ENCODE peak calls at places on chromosomes 11 and 22, in four cellular contexts. O is ovary, W is HCT116, B is NCI-H1436. U is an unnamed sample.

GRCh38 chr11:67239795-67240574 is 26.3 kb upstream of the GRK2 start:
- DNase-seq in B (peak; percentile 97), W (peak; percentile 93), O (peak; percentile 94), U (peak; percentile 92)

GRCh38 chr11:122108192-122108799 is 7.7 kb downstream of the BLID start:
- DNase-seq in B (no peak), O (no peak), W (peak; percentile 57), U (peak; percentile 9)

GRCh38 chr11:38345286-38345685 is 1747.2 kb upstream of the RAG2 start:
- DNase-seq in B (no peak), W (no peak), O (no peak), U (no peak)

GRCh38 chr11:64071849-64072248 is 36.1 kb downstream of the FLRT1 start:
- DNase-seq in O (no peak), W (no peak), B (no peak), U (no peak)

GRCh38 chr11:67389477-67389876 is 2.3 kb upstream of the RAD9A start:
- DNase-seq in W (no peak), B (no peak), O (no peak), U (peak; percentile 70)

GRCh38 chr11:115674176-115674575 is 170.0 kb upstream of the CADM1 start:
- DNase-seq in B (no peak), O (no peak), W (no peak), U (no peak)

GRCh38 chr11:35548925-35549561 is 23.6 kb upstream of the PAMR1 start:
- DNase-seq in B (no peak), O (no peak), W (no peak), U (no peak)

GRCh38 chr22:31337178-31337577 is 9.0 kb downstream of the PATZ1 start:
- DNase-seq in W (no peak), B (no peak), O (no peak), U (no peak)

GRCh38 chr11:65438257-65439151 is 15.9 kb downstream of the NEAT1 start:
- DNase-seq in B (no peak), O (no peak), W (no peak), U (no peak)

GRCh38 chr22:20591660-20592310 is 84.4 kb downstream of the MED15 start:
- DNase-seq in W (peak; percentile 19), O (no peak), B (peak; percentile 46), U (no peak)

GRCh38 chr11:33443684-33444083 is 186.5 kb downstream of the HIPK3 start:
- DNase-seq in B (no peak), W (no peak), O (no peak), U (no peak)

GRCh38 chr11:127789887-127790286 is 789.3 kb upstream of the KIRREL3 start:
- DNase-seq in W (no peak), O (no peak), B (peak; percentile 46), U (no peak)

GRCh38 chr22:32310777-32311176 is 46.9 kb upstream of the RFPL3 start:
- DNase-seq in O (no peak), B (no peak), W (no peak), U (no peak)

GRCh38 chr11:126919147-126919823 is 81.3 kb downstream of the KIRREL3 start:
- DNase-seq in B (no peak), W (no peak), O (no peak), U (no peak)

GRCh38 chr11:115665345-115665901 is 161.2 kb upstream of the CADM1 start:
- DNase-seq in B (peak; percentile 49), W (no peak), O (no peak), U (no peak)

GRCh38 chr22:25729595-25729994 is 12.4 kb upstream of the MYO18B start:
- DNase-seq in W (no peak), B (no peak), O (no peak), U (no peak)

U was measured in GM20000.